ENCODE peak calls at places on chromosomes 2 and 18, in six cellular contexts. One of them, this sample, is unnamed.

GRCh38 chr2:96180521-96180920 is 28.1 kb downstream of the STARD7 start:
- DNase-seq in CD8-positive, alpha-beta T cell: no peak
- DNase-seq in stomach: no peak
- DNase-seq in tibial nerve: no peak
- DNase-seq in colonic mucosa: no peak
- DNase-seq in WERI-Rb-1: no peak
- DNase-seq in this sample: no peak

GRCh38 chr2:65075605-65076344 is 19.6 kb downstream of the CEP68 start:
- DNase-seq in CD8-positive, alpha-beta T cell: no peak
- DNase-seq in WERI-Rb-1: no peak
- DNase-seq in tibial nerve: no peak
- DNase-seq in colonic mucosa: peak
- DNase-seq in stomach: peak
- DNase-seq in this sample: peak

GRCh38 chr2:141142025-141142424 is 988.8 kb downstream of the LRP1B start:
- DNase-seq in tibial nerve: no peak
- DNase-seq in colonic mucosa: no peak
- DNase-seq in CD8-positive, alpha-beta T cell: no peak
- DNase-seq in WERI-Rb-1: no peak
- DNase-seq in stomach: no peak
- DNase-seq in this sample: no peak

GRCh38 chr18:54961016-54961423 is 1.8 kb upstream of the CCDC68 start:
- DNase-seq in CD8-positive, alpha-beta T cell: no peak
- DNase-seq in WERI-Rb-1: no peak
- DNase-seq in colonic mucosa: no peak
- DNase-seq in stomach: no peak
- DNase-seq in tibial nerve: no peak
- DNase-seq in this sample: no peak

GRCh38 chr2:239002960-239003932 is 155.4 kb downstream of the TWIST2 start:
- DNase-seq in WERI-Rb-1: no peak
- DNase-seq in stomach: no peak
- DNase-seq in colonic mucosa: peak
- DNase-seq in CD8-positive, alpha-beta T cell: no peak
- DNase-seq in tibial nerve: no peak
- DNase-seq in this sample: no peak

GRCh38 chr2:203659650-203660049 is 46.8 kb upstream of the CD28 start:
- DNase-seq in WERI-Rb-1: no peak
- DNase-seq in colonic mucosa: no peak
- DNase-seq in tibial nerve: no peak
- DNase-seq in stomach: no peak
- DNase-seq in CD8-positive, alpha-beta T cell: no peak
- DNase-seq in this sample: no peak

GRCh38 chr2:164840930-164841718 is 499 bp downstream of the COBLL1 start:
- DNase-seq in WERI-Rb-1: peak
- DNase-seq in colonic mucosa: peak
- DNase-seq in tibial nerve: peak
- DNase-seq in stomach: peak
- DNase-seq in CD8-positive, alpha-beta T cell: no peak
- DNase-seq in this sample: peak

GRCh38 chr18:3759099-3759498 is 309.1 kb downstream of the TGIF1 start:
- DNase-seq in WERI-Rb-1: no peak
- DNase-seq in tibial nerve: no peak
- DNase-seq in CD8-positive, alpha-beta T cell: no peak
- DNase-seq in colonic mucosa: no peak
- DNase-seq in stomach: no peak
- DNase-seq in this sample: no peak

GRCh38 chr2:3728104-3729054 is 25.0 kb downstream of the DCDC2C start:
- DNase-seq in stomach: no peak
- DNase-seq in colonic mucosa: no peak
- DNase-seq in tibial nerve: no peak
- DNase-seq in CD8-positive, alpha-beta T cell: no peak
- DNase-seq in WERI-Rb-1: no peak
- DNase-seq in this sample: peak

GRCh38 chr18:12074734-12075133 is 18.9 kb upstream of the ANKRD62 start:
- DNase-seq in CD8-positive, alpha-beta T cell: no peak
- DNase-seq in colonic mucosa: no peak
- DNase-seq in WERI-Rb-1: no peak
- DNase-seq in stomach: no peak
- DNase-seq in tibial nerve: no peak
- DNase-seq in this sample: no peak

GRCh38 chr18:57644540-57644939 is 22.9 kb upstream of the NARS1 start:
- DNase-seq in tibial nerve: no peak
- DNase-seq in CD8-positive, alpha-beta T cell: no peak
- DNase-seq in colonic mucosa: no peak
- DNase-seq in stomach: no peak
- DNase-seq in WERI-Rb-1: no peak
- DNase-seq in this sample: no peak
- TF ChIP-seq CTCF in tibial nerve: no peak
- TF ChIP-seq CTCF in CD8-positive, alpha-beta T cell: no peak
- TF ChIP-seq CTCF in colonic mucosa: no peak
- TF ChIP-seq CTCF in stomach: no peak
- TF ChIP-seq CTCF in WERI-Rb-1: no peak
- TF ChIP-seq CTCF in this sample: peak

GRCh38 chr2:110146183-110146944 is 30.7 kb upstream of the MALL start:
- DNase-seq in WERI-Rb-1: no peak
- DNase-seq in stomach: no peak
- DNase-seq in CD8-positive, alpha-beta T cell: no peak
- DNase-seq in tibial nerve: no peak
- DNase-seq in colonic mucosa: no peak
- DNase-seq in this sample: no peak
- H3K27ac ChIP-seq in WERI-Rb-1: no peak
- H3K27ac ChIP-seq in stomach: no peak
- H3K27ac ChIP-seq in CD8-positive, alpha-beta T cell: no peak
- H3K27ac ChIP-seq in tibial nerve: no peak
- H3K27ac ChIP-seq in colonic mucosa: no peak
- H3K27ac ChIP-seq in this sample: no peak

DNA sequence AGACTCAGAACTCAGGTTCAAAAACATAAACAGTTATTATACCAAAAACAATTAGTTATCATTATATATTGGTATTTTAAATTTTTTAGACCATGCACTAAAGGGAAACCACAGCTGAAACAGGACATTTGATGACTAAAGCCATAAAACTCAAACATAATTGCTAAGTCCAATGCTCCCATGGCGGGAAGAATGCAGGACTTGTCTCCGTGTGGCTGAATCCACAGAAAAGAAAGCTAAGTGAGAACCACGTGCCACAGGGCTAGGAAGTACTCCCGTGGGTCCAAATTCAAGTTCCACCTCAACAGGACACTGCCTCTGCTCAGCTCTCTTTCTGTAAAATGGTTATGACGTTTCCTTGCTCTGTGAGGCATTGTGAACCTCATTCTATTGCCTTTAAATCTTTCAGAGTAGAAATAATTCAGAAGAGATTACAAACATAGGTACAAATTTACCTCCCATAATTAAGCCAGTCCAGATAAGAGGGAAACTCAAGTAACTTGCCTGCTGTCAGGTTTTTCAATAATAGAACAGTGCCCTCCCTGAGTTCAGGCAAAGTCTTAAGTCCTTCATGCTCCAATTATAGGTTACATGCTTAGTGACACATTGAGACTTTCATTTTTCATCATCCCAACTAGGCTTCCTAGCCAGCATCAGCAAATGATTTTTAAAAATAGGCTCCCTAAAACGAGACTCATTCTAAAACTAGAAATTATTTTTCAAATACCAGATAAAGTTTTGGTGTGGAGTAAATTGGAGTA is 36.7 kb downstream of the FTCDNL1 start:
- DNase-seq in stomach: no peak
- DNase-seq in CD8-positive, alpha-beta T cell: no peak
- DNase-seq in tibial nerve: no peak
- DNase-seq in colonic mucosa: no peak
- DNase-seq in WERI-Rb-1: no peak
- DNase-seq in this sample: no peak
- TF ChIP-seq CTCF in stomach: no peak
- TF ChIP-seq CTCF in CD8-positive, alpha-beta T cell: no peak
- TF ChIP-seq CTCF in tibial nerve: no peak
- TF ChIP-seq CTCF in colonic mucosa: no peak
- TF ChIP-seq CTCF in WERI-Rb-1: no peak
- TF ChIP-seq CTCF in this sample: no peak

GRCh38 chr18:23416283-23416682 is 36.8 kb upstream of the RIOK3 start:
- DNase-seq in WERI-Rb-1: no peak
- DNase-seq in CD8-positive, alpha-beta T cell: no peak
- DNase-seq in colonic mucosa: no peak
- DNase-seq in tibial nerve: no peak
- DNase-seq in stomach: no peak
- DNase-seq in this sample: no peak
- H3K27ac ChIP-seq in WERI-Rb-1: no peak
- H3K27ac ChIP-seq in CD8-positive, alpha-beta T cell: no peak
- H3K27ac ChIP-seq in colonic mucosa: no peak
- H3K27ac ChIP-seq in tibial nerve: no peak
- H3K27ac ChIP-seq in stomach: no peak
- H3K27ac ChIP-seq in this sample: no peak